ENCODE peak calls at places on chromosomes 4 and X, in nine cellular contexts. One of them, this sample, is unnamed.

GRCh38 chrX:153347530-153347929 is 13.6 kb downstream of the ZNF275 start:
- DNase-seq in fibroblast of lung: no peak
- DNase-seq in OCI-LY7: no peak
- DNase-seq in RWPE2: no peak
- DNase-seq in astrocyte of the spinal cord: no peak
- DNase-seq in GM06990: no peak
- DNase-seq in ovary: no peak
- DNase-seq in upper lobe of left lung: no peak
- DNase-seq in neural progenitor cell: no peak
- DNase-seq in this sample: no peak

GRCh38 chr4:110195561-110196205 is 2.7 kb downstream of the ELOVL6 start:
- DNase-seq in astrocyte of the spinal cord: peak; percentile 17
- DNase-seq in fibroblast of lung: peak; percentile 36
- DNase-seq in neural progenitor cell: no peak
- DNase-seq in upper lobe of left lung: no peak
- DNase-seq in RWPE2: no peak
- DNase-seq in GM06990: no peak
- DNase-seq in ovary: no peak
- DNase-seq in OCI-LY7: peak; percentile 48
- DNase-seq in this sample: no peak

GRCh38 chr4:101200561-101200960 is 146.8 kb downstream of the PPP3CA start:
- DNase-seq in RWPE2: no peak
- DNase-seq in upper lobe of left lung: no peak
- DNase-seq in OCI-LY7: no peak
- DNase-seq in fibroblast of lung: peak; percentile 98
- DNase-seq in GM06990: no peak
- DNase-seq in ovary: no peak
- DNase-seq in neural progenitor cell: no peak
- DNase-seq in astrocyte of the spinal cord: peak; percentile 93
- DNase-seq in this sample: peak; percentile 91

GRCh38 chr4:22338806-22339205 is 177.1 kb downstream of the ADGRA3 start:
- DNase-seq in upper lobe of left lung: no peak
- DNase-seq in GM06990: no peak
- DNase-seq in fibroblast of lung: no peak
- DNase-seq in OCI-LY7: no peak
- DNase-seq in RWPE2: no peak
- DNase-seq in astrocyte of the spinal cord: no peak
- DNase-seq in neural progenitor cell: no peak
- DNase-seq in ovary: no peak
- DNase-seq in this sample: no peak

GRCh38 chrX:13463608-13464007 is 105.8 kb upstream of the EGFL6 start:
- DNase-seq in RWPE2: peak; percentile 59
- DNase-seq in astrocyte of the spinal cord: peak; percentile 80
- DNase-seq in ovary: no peak
- DNase-seq in GM06990: peak; percentile 8
- DNase-seq in upper lobe of left lung: peak; percentile 63
- DNase-seq in OCI-LY7: peak; percentile 68
- DNase-seq in neural progenitor cell: no peak
- DNase-seq in fibroblast of lung: peak; percentile 93
- DNase-seq in this sample: no peak

GRCh38 chr4:16820304-16820703 is 78.1 kb downstream of the LDB2 start:
- DNase-seq in fibroblast of lung: no peak
- DNase-seq in astrocyte of the spinal cord: no peak
- DNase-seq in OCI-LY7: no peak
- DNase-seq in ovary: no peak
- DNase-seq in RWPE2: no peak
- DNase-seq in GM06990: no peak
- DNase-seq in upper lobe of left lung: peak; percentile 28
- DNase-seq in neural progenitor cell: peak; percentile 15
- DNase-seq in this sample: no peak

GRCh38 chr4:2424581-2424980 is 5.8 kb downstream of the CFAP99 start:
- DNase-seq in RWPE2: peak; percentile 43
- DNase-seq in astrocyte of the spinal cord: no peak
- DNase-seq in GM06990: no peak
- DNase-seq in OCI-LY7: no peak
- DNase-seq in fibroblast of lung: no peak
- DNase-seq in ovary: no peak
- DNase-seq in neural progenitor cell: peak; percentile 1
- DNase-seq in upper lobe of left lung: no peak
- DNase-seq in this sample: no peak

GRCh38 chrX:136711147-136711546 is 63.2 kb downstream of the CD40LG start:
- DNase-seq in RWPE2: no peak
- DNase-seq in astrocyte of the spinal cord: peak; percentile 53
- DNase-seq in ovary: peak; percentile 29
- DNase-seq in GM06990: no peak
- DNase-seq in OCI-LY7: peak; percentile 7
- DNase-seq in upper lobe of left lung: peak; percentile 31
- DNase-seq in fibroblast of lung: peak; percentile 54
- DNase-seq in neural progenitor cell: peak; percentile 29
- DNase-seq in this sample: no peak

GRCh38 chrX:47358387-47359065 is 11.9 kb upstream of the ZNF157 start:
- DNase-seq in GM06990: no peak
- DNase-seq in OCI-LY7: peak; percentile 32
- DNase-seq in upper lobe of left lung: no peak
- DNase-seq in astrocyte of the spinal cord: no peak
- DNase-seq in RWPE2: no peak
- DNase-seq in fibroblast of lung: no peak
- DNase-seq in ovary: no peak
- DNase-seq in neural progenitor cell: no peak
- DNase-seq in this sample: no peak

GRCh38 chr4:143455211-143455610 is 58.3 kb upstream of the SMARCA5 start:
- DNase-seq in OCI-LY7: no peak
- DNase-seq in neural progenitor cell: no peak
- DNase-seq in ovary: no peak
- DNase-seq in upper lobe of left lung: no peak
- DNase-seq in astrocyte of the spinal cord: no peak
- DNase-seq in GM06990: no peak
- DNase-seq in RWPE2: no peak
- DNase-seq in fibroblast of lung: no peak
- DNase-seq in this sample: no peak

GRCh38 chr4:139603576-139604387 is 47.8 kb upstream of the SETD7 start:
- DNase-seq in neural progenitor cell: peak; percentile 83
- DNase-seq in GM06990: no peak
- DNase-seq in RWPE2: no peak
- DNase-seq in upper lobe of left lung: no peak
- DNase-seq in astrocyte of the spinal cord: peak; percentile 60
- DNase-seq in fibroblast of lung: peak; percentile 73
- DNase-seq in ovary: no peak
- DNase-seq in OCI-LY7: peak; percentile 64
- DNase-seq in this sample: no peak

GRCh38 chrX:137033774-137034507 is at the start of gene GPR101:
- DNase-seq in OCI-LY7: no peak
- DNase-seq in upper lobe of left lung: no peak
- DNase-seq in RWPE2: no peak
- DNase-seq in astrocyte of the spinal cord: no peak
- DNase-seq in ovary: no peak
- DNase-seq in GM06990: no peak
- DNase-seq in neural progenitor cell: peak; percentile 59
- DNase-seq in fibroblast of lung: no peak
- DNase-seq in this sample: no peak

GRCh38 chr4:74293558-74293957 is 14.7 kb upstream of the EPGN start:
- DNase-seq in upper lobe of left lung: peak; percentile 27
- DNase-seq in OCI-LY7: no peak
- DNase-seq in RWPE2: no peak
- DNase-seq in fibroblast of lung: no peak
- DNase-seq in astrocyte of the spinal cord: no peak
- DNase-seq in ovary: no peak
- DNase-seq in GM06990: no peak
- DNase-seq in neural progenitor cell: no peak
- DNase-seq in this sample: peak; percentile 27

GRCh38 chr4:184448828-184449227 is 25.5 kb downstream of the IRF2 start:
- DNase-seq in fibroblast of lung: peak; percentile 83
- DNase-seq in OCI-LY7: no peak
- DNase-seq in RWPE2: no peak
- DNase-seq in ovary: peak; percentile 52
- DNase-seq in astrocyte of the spinal cord: peak; percentile 76
- DNase-seq in GM06990: peak; percentile 32
- DNase-seq in upper lobe of left lung: peak; percentile 67
- DNase-seq in neural progenitor cell: peak; percentile 33
- DNase-seq in this sample: no peak

GRCh38 chrX:22974616-22975015 is 25.1 kb upstream of the DDX53 start:
- DNase-seq in astrocyte of the spinal cord: peak; percentile 63
- DNase-seq in fibroblast of lung: no peak
- DNase-seq in upper lobe of left lung: no peak
- DNase-seq in neural progenitor cell: no peak
- DNase-seq in RWPE2: no peak
- DNase-seq in GM06990: no peak
- DNase-seq in OCI-LY7: no peak
- DNase-seq in ovary: no peak
- DNase-seq in this sample: no peak

GRCh38 chr4:121675715-121676114 is 21.1 kb downstream of the ANXA5 start:
- DNase-seq in neural progenitor cell: no peak
- DNase-seq in ovary: no peak
- DNase-seq in OCI-LY7: no peak
- DNase-seq in upper lobe of left lung: no peak
- DNase-seq in astrocyte of the spinal cord: peak; percentile 44
- DNase-seq in RWPE2: no peak
- DNase-seq in GM06990: no peak
- DNase-seq in fibroblast of lung: peak; percentile 47
- DNase-seq in this sample: no peak

GRCh38 chr4:140637836-140638235 is 69.1 kb upstream of the UCP1 start:
- DNase-seq in RWPE2: no peak
- DNase-seq in astrocyte of the spinal cord: no peak
- DNase-seq in fibroblast of lung: peak; percentile 23
- DNase-seq in neural progenitor cell: peak; percentile 68
- DNase-seq in upper lobe of left lung: no peak
- DNase-seq in GM06990: no peak
- DNase-seq in OCI-LY7: peak; percentile 85
- DNase-seq in ovary: no peak
- DNase-seq in this sample: no peak

GRCh38 chr4:80090101-80090500 is 17.1 kb upstream of the ANTXR2 start:
- DNase-seq in ovary: no peak
- DNase-seq in neural progenitor cell: no peak
- DNase-seq in fibroblast of lung: no peak
- DNase-seq in GM06990: no peak
- DNase-seq in RWPE2: no peak
- DNase-seq in upper lobe of left lung: no peak
- DNase-seq in OCI-LY7: no peak
- DNase-seq in astrocyte of the spinal cord: no peak
- DNase-seq in this sample: no peak
- H3K4me3 ChIP-seq in ovary: no peak overlapping the region
- H3K4me3 ChIP-seq in neural progenitor cell: no peak overlapping the region
- H3K4me3 ChIP-seq in fibroblast of lung: no peak overlapping the region
- H3K4me3 ChIP-seq in GM06990: no peak overlapping the region
- H3K4me3 ChIP-seq in RWPE2: no peak overlapping the region
- H3K4me3 ChIP-seq in upper lobe of left lung: no peak overlapping the region
- H3K4me3 ChIP-seq in OCI-LY7: no peak overlapping the region
- H3K4me3 ChIP-seq in astrocyte of the spinal cord: no peak overlapping the region
- H3K4me3 ChIP-seq in this sample: no peak overlapping the region

DNA sequence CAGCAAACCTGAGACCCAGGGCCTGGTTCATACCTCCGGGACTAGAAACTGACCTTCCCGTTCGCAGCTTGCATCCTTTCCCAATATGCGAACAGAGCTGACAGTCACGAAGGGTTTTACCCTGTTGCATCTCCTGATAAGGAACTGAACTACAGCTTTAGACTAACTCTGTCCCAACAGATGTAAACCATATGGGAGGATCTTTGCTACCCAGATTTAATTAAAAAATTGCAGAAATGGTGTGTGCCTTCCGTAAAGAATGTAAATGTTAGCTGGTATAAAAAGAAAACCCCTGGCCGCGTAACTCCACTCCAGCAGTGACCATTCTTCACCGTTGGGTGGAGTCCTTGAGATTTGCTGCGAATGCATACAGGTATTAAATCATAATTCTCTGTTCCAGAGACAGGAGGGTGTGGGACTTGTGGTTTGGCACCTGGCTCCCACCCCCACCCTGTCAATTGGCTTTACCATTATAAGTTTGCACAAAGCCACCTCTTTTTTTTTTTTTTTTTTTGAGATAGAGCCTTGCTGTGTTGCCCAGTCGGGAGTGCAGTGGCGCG is 40.6 kb upstream of the SORCS2 start:
- DNase-seq in fibroblast of lung: no peak
- DNase-seq in GM06990: no peak
- DNase-seq in OCI-LY7: no peak
- DNase-seq in upper lobe of left lung: no peak
- DNase-seq in RWPE2: no peak
- DNase-seq in astrocyte of the spinal cord: no peak
- DNase-seq in neural progenitor cell: no peak
- DNase-seq in ovary: no peak
- DNase-seq in this sample: no peak
- TF ChIP-seq CTCF in fibroblast of lung: no peak
- TF ChIP-seq CTCF in GM06990: peak; percentile 36
- TF ChIP-seq CTCF in OCI-LY7: no peak
- TF ChIP-seq CTCF in upper lobe of left lung: no peak
- TF ChIP-seq CTCF in RWPE2: peak; percentile 33
- TF ChIP-seq CTCF in astrocyte of the spinal cord: no peak
- TF ChIP-seq CTCF in neural progenitor cell: peak; percentile 29
- TF ChIP-seq CTCF in ovary: no peak
- TF ChIP-seq CTCF in this sample: peak; percentile 26

DNA sequence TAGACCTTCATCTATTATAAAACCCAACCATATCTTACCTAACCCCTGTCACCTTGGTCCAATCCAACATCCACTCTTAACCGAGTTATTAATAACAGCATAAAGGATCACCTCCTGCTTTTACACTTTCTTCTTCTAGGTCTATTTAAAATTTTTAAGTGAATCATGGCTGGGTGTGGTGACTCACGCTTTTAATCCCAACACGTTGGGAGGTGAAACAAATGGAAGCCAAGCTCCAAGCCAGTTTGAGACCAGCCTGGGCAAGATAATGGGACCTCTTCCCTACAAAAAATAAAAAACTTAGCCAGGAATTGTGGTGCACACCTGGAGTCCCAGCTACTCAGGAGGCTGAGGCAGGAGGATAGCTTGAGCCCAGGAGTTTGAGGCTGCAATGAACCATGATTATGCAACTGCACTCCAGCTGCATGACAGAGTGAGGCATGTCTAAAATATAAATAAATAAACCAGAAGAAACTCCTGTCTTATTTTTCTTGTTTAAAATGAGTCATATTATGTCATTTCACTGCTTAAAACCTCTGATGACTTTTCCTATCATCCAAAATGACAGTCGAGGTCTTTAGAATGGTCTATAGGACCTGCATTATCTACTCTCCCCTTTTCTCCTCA is 188.4 kb downstream of the GASK1B start:
- DNase-seq in ovary: no peak
- DNase-seq in astrocyte of the spinal cord: no peak
- DNase-seq in upper lobe of left lung: no peak
- DNase-seq in GM06990: no peak
- DNase-seq in OCI-LY7: no peak
- DNase-seq in neural progenitor cell: no peak
- DNase-seq in RWPE2: no peak
- DNase-seq in fibroblast of lung: no peak
- DNase-seq in this sample: no peak
- H3K4me3 ChIP-seq in ovary: no peak overlapping the region
- H3K4me3 ChIP-seq in astrocyte of the spinal cord: no peak overlapping the region
- H3K4me3 ChIP-seq in upper lobe of left lung: no peak overlapping the region
- H3K4me3 ChIP-seq in GM06990: no peak overlapping the region
- H3K4me3 ChIP-seq in OCI-LY7: no peak overlapping the region
- H3K4me3 ChIP-seq in neural progenitor cell: no peak overlapping the region
- H3K4me3 ChIP-seq in RWPE2: no peak overlapping the region
- H3K4me3 ChIP-seq in fibroblast of lung: no peak overlapping the region
- H3K4me3 ChIP-seq in this sample: no peak overlapping the region

DNA sequence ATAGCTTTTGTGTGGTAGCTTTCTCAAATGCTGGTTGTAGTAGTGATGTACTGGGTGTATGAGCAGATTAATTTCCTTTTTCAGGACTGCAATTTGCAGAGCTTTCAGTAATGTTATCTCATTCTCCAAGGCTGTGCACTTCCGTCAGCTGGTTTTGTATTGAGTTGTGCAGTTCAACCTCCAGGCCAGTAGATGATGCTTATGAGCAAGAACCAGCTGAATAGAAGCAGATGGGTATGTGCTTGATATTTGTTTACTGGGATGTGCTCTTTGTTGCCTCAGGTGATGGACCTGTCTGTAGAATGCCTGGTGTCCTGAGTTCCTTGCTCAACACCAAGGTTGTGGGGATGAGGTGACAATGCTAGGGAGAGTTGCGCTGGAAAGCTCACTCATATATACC is 462.8 kb downstream of the PCDH18 start:
- DNase-seq in neural progenitor cell: no peak
- DNase-seq in fibroblast of lung: no peak
- DNase-seq in upper lobe of left lung: no peak
- DNase-seq in RWPE2: no peak
- DNase-seq in astrocyte of the spinal cord: no peak
- DNase-seq in OCI-LY7: no peak
- DNase-seq in ovary: no peak
- DNase-seq in GM06990: no peak
- DNase-seq in this sample: no peak
- TF ChIP-seq CTCF in neural progenitor cell: peak; percentile 11
- TF ChIP-seq CTCF in fibroblast of lung: no peak
- TF ChIP-seq CTCF in upper lobe of left lung: no peak
- TF ChIP-seq CTCF in RWPE2: no peak
- TF ChIP-seq CTCF in astrocyte of the spinal cord: no peak
- TF ChIP-seq CTCF in OCI-LY7: peak; percentile 35
- TF ChIP-seq CTCF in ovary: no peak
- TF ChIP-seq CTCF in GM06990: no peak
- TF ChIP-seq CTCF in this sample: peak; percentile 12

This sample was measured in epithelial cell of proximal tubule.